ENCODE peak calls at places on chromosomes 4 and X, in seven cellular contexts. D is cardiac muscle cell, U is heart right ventricle, R is PC-9, K is tibial nerve, O is heart left ventricle, A is foreskin keratinocyte. E is an unnamed sample. For H3K4me1, the result is how much of the 10 kb centered on the place peaks cover.

GRCh38 chrX:132227383-132228112 is 8.3 kb upstream of the RAP2C start:
- DNase-seq in D (peak), U (no peak), R (no peak), K (no peak), O (no peak), A (no peak), E (no peak)

GRCh38 chr4:13542577-13543042 is 1.7 kb downstream of the NKX3-2 start:
- DNase-seq in D (no peak), U (no peak), R (no peak), K (no peak), O (no peak), A (no peak), E (no peak)

GRCh38 chr4:155822572-155822971 is 43.5 kb downstream of the ASIC5 start:
- DNase-seq in D (no peak), U (no peak), R (no peak), K (no peak), O (no peak), A (no peak), E (no peak)

GRCh38 chrX:53474707-53475106 is 40.5 kb upstream of the HSD17B10 start:
- DNase-seq in D (no peak), U (no peak), R (no peak), K (no peak), O (no peak), A (no peak), E (no peak)

GRCh38 chrX:41634284-41634683 is 54.5 kb upstream of the GPR34 start:
- DNase-seq in D (peak), U (no peak), R (no peak), K (peak), O (no peak), A (no peak), E (no peak)

GRCh38 chrX:68868316-68868715 is 39.5 kb downstream of the EFNB1 start:
- DNase-seq in D (peak), U (no peak), R (no peak), K (no peak), O (no peak), A (no peak), E (no peak)

GRCh38 chr4:828641-829271 is 2.8 kb upstream of the CPLX1 start:
- DNase-seq in D (peak), U (peak), R (peak), K (no peak), O (peak), A (no peak), E (peak)

GRCh38 chr4:72505314-72505744 is 63.7 kb downstream of the ADAMTS3 start:
- DNase-seq in D (peak), U (no peak), R (peak), K (no peak), O (no peak), A (no peak), E (peak)

GRCh38 chrX:71998836-71999509 is 88.3 kb downstream of the NHSL2 start:
- DNase-seq in D (peak), U (no peak), R (peak), K (peak), O (no peak), A (no peak), E (no peak)

GRCh38 chrX:127037179-127037578 is 217.7 kb downstream of the PRR32 start:
- DNase-seq in D (no peak), U (no peak), R (no peak), K (no peak), O (no peak), A (no peak), E (no peak)

GRCh38 chr4:165627128-165627527 is 245.9 kb upstream of the TLL1 start:
- DNase-seq in D (peak), U (no peak), R (peak), K (no peak), O (no peak), A (no peak), E (no peak)

GRCh38 chrX:71514367-71515038 is 18.4 kb upstream of the OGT start:
- DNase-seq in D (no peak), U (no peak), R (no peak), K (no peak), O (no peak), A (no peak), E (no peak)

GRCh38 chr4:86971355-86971683 is 36.5 kb downstream of the AFF1 start:
- DNase-seq in D (no peak), U (no peak), R (no peak), K (no peak), O (no peak), A (no peak), E (no peak)

GRCh38 chr4:86975927-86976326 is 41.1 kb downstream of the AFF1 start:
- DNase-seq in D (no peak), U (no peak), R (no peak), K (no peak), O (no peak), A (no peak), E (no peak)

GRCh38 chr4:86972997-86973396 is 38.2 kb downstream of the AFF1 start:
- DNase-seq in D (peak), U (peak), R (peak), K (no peak), O (no peak), A (peak), E (no peak)

GRCh38 chr4:86974481-86975050 is 39.8 kb downstream of the AFF1 start:
- DNase-seq in D (peak), U (no peak), R (no peak), K (no peak), O (no peak), A (no peak), E (no peak)

GRCh38 chr4:86973668-86974067 is 38.9 kb downstream of the AFF1 start:
- DNase-seq in D (no peak), U (no peak), R (no peak), K (no peak), O (no peak), A (no peak), E (no peak)
- H3K4me1 ChIP-seq in D (under half), U (half or more), R (under half), K (under half), O (under half), A (under half), E (under half)

GRCh38 chr4:55395529-55396304 is at the start of gene TMEM165:
- DNase-seq in D (peak), U (peak), R (peak), K (peak), O (peak), A (peak), E (peak)

GRCh38 chr4:55393461-55394320 is 2.1 kb upstream of the TMEM165 start:
- DNase-seq in D (no peak), U (no peak), R (no peak), K (no peak), O (no peak), A (no peak), E (no peak)

GRCh38 chr4:55397024-55397520 is 1.3 kb downstream of the TMEM165 start:
- DNase-seq in D (peak), U (no peak), R (no peak), K (no peak), O (no peak), A (no peak), E (no peak)

GRCh38 chr4:55396305-55397023 is 707 bp downstream of the TMEM165 start:
- DNase-seq in D (peak), U (peak), R (peak), K (peak), O (peak), A (no peak), E (no peak)

GRCh38 chr4:55395218-55395528 is 584 bp upstream of the TMEM165 start:
- DNase-seq in D (no peak), U (no peak), R (no peak), K (no peak), O (no peak), A (no peak), E (no peak)
- H3K27ac ChIP-seq in D (peak), U (peak), R (peak), K (peak), O (peak), A (peak), E (peak)

GRCh38 chrX:80879143-80879542 is 69.5 kb upstream of the BRWD3 start:
- DNase-seq in D (no peak), U (no peak), R (peak), K (peak), O (no peak), A (no peak), E (no peak)

GRCh38 chrX:80879916-80880315 is 70.2 kb upstream of the BRWD3 start:
- DNase-seq in D (no peak), U (no peak), R (no peak), K (no peak), O (no peak), A (no peak), E (no peak)

GRCh38 chrX:80876877-80877276 is 67.2 kb upstream of the BRWD3 start:
- DNase-seq in D (peak), U (no peak), R (no peak), K (no peak), O (no peak), A (no peak), E (no peak)
- TF ChIP-seq CTCF in D (peak), U (peak), R (peak), K (no peak), O (peak), A (peak), E (peak)

DNA sequence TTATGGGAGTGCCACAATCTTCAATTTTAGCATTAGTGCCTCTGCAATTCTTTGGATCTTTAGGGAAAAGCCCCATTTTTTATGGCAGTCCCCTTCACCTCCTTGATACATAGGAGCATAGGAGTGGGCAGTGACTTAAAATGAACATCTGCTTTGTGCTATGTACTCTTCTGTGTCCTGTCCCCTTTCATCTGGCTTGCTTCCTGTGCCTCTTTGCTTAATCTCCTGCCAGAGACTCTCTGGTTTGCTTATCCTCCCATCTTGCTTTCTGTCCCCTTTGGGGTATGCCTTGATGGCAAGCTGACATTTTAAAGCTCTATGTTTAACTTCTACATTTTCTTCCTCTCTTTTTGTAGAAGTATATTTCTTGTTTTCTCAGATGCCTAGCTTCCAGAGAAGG is 12.3 kb downstream of the PGK1 start:
- DNase-seq in D (no peak), U (no peak), R (no peak), K (no peak), O (no peak), A (no peak), E (no peak)
- H3K4me1 ChIP-seq in D (under half), U (under half), R (under half), K (under half), O (under half), A (under half), E (under half)

GRCh38 chrX:123817288-123817894 is 42.5 kb upstream of the XIAP start:
- DNase-seq in D (no peak), U (no peak), R (no peak), K (no peak), O (no peak), A (no peak), E (no peak)

GRCh38 chrX:123814343-123814742 is 45.5 kb upstream of the XIAP start:
- DNase-seq in D (no peak), U (no peak), R (no peak), K (no peak), O (no peak), A (no peak), E (no peak)

GRCh38 chrX:123822965-123823364 is 36.9 kb upstream of the XIAP start:
- DNase-seq in D (no peak), U (no peak), R (no peak), K (no peak), O (no peak), A (no peak), E (no peak)

GRCh38 chrX:123818243-123818642 is 41.6 kb upstream of the XIAP start:
- DNase-seq in D (no peak), U (no peak), R (peak), K (no peak), O (no peak), A (peak), E (no peak)
- H3K27ac ChIP-seq in D (no peak), U (no peak), R (peak), K (no peak), O (no peak), A (peak), E (no peak)

DNA sequence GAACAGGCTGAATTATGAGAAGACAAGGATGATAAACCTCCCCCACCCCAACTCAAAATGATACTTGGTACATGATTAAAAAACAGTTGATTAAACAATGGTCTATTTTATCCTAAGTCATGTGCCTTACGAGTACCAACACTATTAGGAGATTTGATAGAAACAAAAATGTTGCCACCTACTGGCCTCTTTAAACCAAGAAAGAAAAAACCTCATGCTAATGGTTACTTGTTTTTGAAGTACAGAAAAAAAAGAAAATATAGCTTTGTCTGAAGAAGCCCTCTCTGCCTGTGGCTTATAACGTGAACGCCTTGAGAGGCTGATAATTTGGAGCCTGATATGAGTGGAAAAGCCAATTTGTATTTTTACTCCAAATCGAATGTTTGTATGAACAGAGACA is 538.2 kb downstream of the DMD start:
- DNase-seq in D (peak), U (no peak), R (no peak), K (no peak), O (no peak), A (no peak), E (no peak)
- TF ChIP-seq CTCF in D (peak), U (no peak), R (peak), K (no peak), O (no peak), A (peak), E (peak)

E was measured in RWPE2.